ENCODE peak calls at places on chromosomes 4 and X, in seven cellular contexts. One of them, this sample, is unnamed.
A peak's percentile ranks its signal among the peaks of the same experiment; 100 is the strongest.

GRCh38 chrX:49844622-49845021 is 15.5 kb downstream of the PAGE4 start:
- DNase-seq in neuronal stem cell: no peak
- DNase-seq in H9: no peak
- DNase-seq in IMR-90: no peak
- DNase-seq in mesendoderm: no peak
- DNase-seq in trophoblast cell: no peak
- DNase-seq in H1: no peak
- DNase-seq in this sample: no peak

GRCh38 chrX:139543920-139544319 is 13.4 kb downstream of the F9 start:
- DNase-seq in neuronal stem cell: no peak
- DNase-seq in mesendoderm: no peak
- DNase-seq in IMR-90: no peak
- DNase-seq in trophoblast cell: no peak
- DNase-seq in H9: no peak
- DNase-seq in H1: no peak
- DNase-seq in this sample: no peak

GRCh38 chrX:84721416-84721815 is 219.2 kb upstream of the HDX start:
- DNase-seq in mesendoderm: no peak
- DNase-seq in H1: no peak
- DNase-seq in H9: no peak
- DNase-seq in trophoblast cell: no peak
- DNase-seq in neuronal stem cell: no peak
- DNase-seq in IMR-90: no peak
- DNase-seq in this sample: no peak

GRCh38 chrX:149837639-149838038 is 43.3 kb upstream of the MAGEA8 start:
- DNase-seq in H9: no peak
- DNase-seq in mesendoderm: no peak
- DNase-seq in neuronal stem cell: no peak
- DNase-seq in trophoblast cell: no peak
- DNase-seq in IMR-90: no peak
- DNase-seq in H1: no peak
- DNase-seq in this sample: no peak

GRCh38 chr4:161791796-161792556 is 371.8 kb downstream of the FSTL5 start:
- DNase-seq in trophoblast cell: no peak
- DNase-seq in IMR-90: no peak
- DNase-seq in H1: no peak
- DNase-seq in H9: no peak
- DNase-seq in neuronal stem cell: no peak
- DNase-seq in mesendoderm: no peak
- DNase-seq in this sample: no peak

GRCh38 chr4:47704693-47705325 is 133.1 kb downstream of the CORIN start:
- DNase-seq in neuronal stem cell: peak; percentile 42
- DNase-seq in trophoblast cell: peak; percentile 32
- DNase-seq in H1: no peak
- DNase-seq in IMR-90: peak; percentile 37
- DNase-seq in H9: peak; percentile 70
- DNase-seq in mesendoderm: peak; percentile 81
- DNase-seq in this sample: peak; percentile 59

GRCh38 chr4:166039822-166040221 is 166.8 kb downstream of the TLL1 start:
- DNase-seq in mesendoderm: no peak
- DNase-seq in trophoblast cell: no peak
- DNase-seq in H1: no peak
- DNase-seq in IMR-90: no peak
- DNase-seq in neuronal stem cell: no peak
- DNase-seq in H9: no peak
- DNase-seq in this sample: no peak

GRCh38 chrX:42603016-42603415 is 174.9 kb downstream of the PPP1R2C start:
- DNase-seq in H1: no peak
- DNase-seq in mesendoderm: no peak
- DNase-seq in H9: no peak
- DNase-seq in IMR-90: no peak
- DNase-seq in neuronal stem cell: no peak
- DNase-seq in trophoblast cell: no peak
- DNase-seq in this sample: no peak

GRCh38 chrX:1487401-1487800 is 34.7 kb upstream of the ASMTL start:
- DNase-seq in neuronal stem cell: no peak
- DNase-seq in IMR-90: no peak
- DNase-seq in trophoblast cell: no peak
- DNase-seq in H1: no peak
- DNase-seq in H9: no peak
- DNase-seq in mesendoderm: no peak
- DNase-seq in this sample: no peak

GRCh38 chr4:23333556-23333945 is 556.3 kb downstream of the PPARGC1A start:
- DNase-seq in H9: no peak
- DNase-seq in IMR-90: peak; percentile 6
- DNase-seq in H1: no peak
- DNase-seq in neuronal stem cell: no peak
- DNase-seq in mesendoderm: no peak
- DNase-seq in trophoblast cell: no peak
- DNase-seq in this sample: no peak

GRCh38 chr4:152896819-152897218 is 39.3 kb upstream of the FHDC1 start:
- DNase-seq in H1: no peak
- DNase-seq in neuronal stem cell: no peak
- DNase-seq in mesendoderm: no peak
- DNase-seq in trophoblast cell: no peak
- DNase-seq in IMR-90: peak; percentile 67
- DNase-seq in H9: no peak
- DNase-seq in this sample: peak; percentile 41

GRCh38 chr4:126023946-126024345 is 709.2 kb downstream of the FAT4 start:
- DNase-seq in trophoblast cell: peak; percentile 13
- DNase-seq in neuronal stem cell: no peak
- DNase-seq in mesendoderm: no peak
- DNase-seq in H9: no peak
- DNase-seq in IMR-90: peak; percentile 22
- DNase-seq in H1: no peak
- DNase-seq in this sample: no peak
- H4K8ac ChIP-seq in trophoblast cell: no peak overlapping the region
- H4K8ac ChIP-seq in neuronal stem cell: no peak overlapping the region
- H4K8ac ChIP-seq in mesendoderm: no peak overlapping the region
- H4K8ac ChIP-seq in H9: no peak overlapping the region
- H4K8ac ChIP-seq in IMR-90: peak overlapping the region; percentile 42
- H4K8ac ChIP-seq in H1: no peak overlapping the region
- H4K8ac ChIP-seq in this sample: no peak overlapping the region

GRCh38 chr4:124745988-124746801 is 33.7 kb upstream of the ANKRD50 start:
- DNase-seq in H1: no peak
- DNase-seq in H9: no peak
- DNase-seq in mesendoderm: no peak
- DNase-seq in IMR-90: peak; percentile 4
- DNase-seq in neuronal stem cell: no peak
- DNase-seq in trophoblast cell: peak; percentile 68
- DNase-seq in this sample: peak; percentile 10
- H4K8ac ChIP-seq in H1: no peak overlapping the region
- H4K8ac ChIP-seq in H9: no peak overlapping the region
- H4K8ac ChIP-seq in mesendoderm: no peak overlapping the region
- H4K8ac ChIP-seq in IMR-90: no peak overlapping the region
- H4K8ac ChIP-seq in neuronal stem cell: no peak overlapping the region
- H4K8ac ChIP-seq in trophoblast cell: no peak overlapping the region
- H4K8ac ChIP-seq in this sample: no peak overlapping the region

GRCh38 chr4:147790412-147790811 is 58.5 kb downstream of the ARHGAP10 start:
- DNase-seq in trophoblast cell: peak; percentile 62
- DNase-seq in H1: no peak
- DNase-seq in mesendoderm: no peak
- DNase-seq in neuronal stem cell: no peak
- DNase-seq in IMR-90: no peak
- DNase-seq in H9: no peak
- DNase-seq in this sample: no peak
- H4K8ac ChIP-seq in trophoblast cell: no peak overlapping the region
- H4K8ac ChIP-seq in H1: no peak overlapping the region
- H4K8ac ChIP-seq in mesendoderm: no peak overlapping the region
- H4K8ac ChIP-seq in neuronal stem cell: no peak overlapping the region
- H4K8ac ChIP-seq in IMR-90: no peak overlapping the region
- H4K8ac ChIP-seq in H9: no peak overlapping the region
- H4K8ac ChIP-seq in this sample: no peak overlapping the region

GRCh38 chrX:70033348-70033747 is 16.4 kb downstream of the AWAT2 start:
- DNase-seq in IMR-90: peak; percentile 21
- DNase-seq in H1: peak; percentile 69
- DNase-seq in H9: peak; percentile 73
- DNase-seq in neuronal stem cell: no peak
- DNase-seq in trophoblast cell: peak; percentile 34
- DNase-seq in mesendoderm: peak; percentile 62
- DNase-seq in this sample: peak; percentile 2

GRCh38 chrX:70034646-70035045 is 15.1 kb downstream of the AWAT2 start:
- DNase-seq in neuronal stem cell: no peak
- DNase-seq in H9: no peak
- DNase-seq in trophoblast cell: no peak
- DNase-seq in IMR-90: no peak
- DNase-seq in mesendoderm: no peak
- DNase-seq in H1: no peak
- DNase-seq in this sample: no peak

GRCh38 chrX:70030242-70030823 is 19.4 kb downstream of the AWAT2 start:
- DNase-seq in H1: peak; percentile 60
- DNase-seq in IMR-90: peak; percentile 49
- DNase-seq in H9: peak; percentile 56
- DNase-seq in trophoblast cell: peak; percentile 61
- DNase-seq in neuronal stem cell: peak; percentile 44
- DNase-seq in mesendoderm: peak; percentile 74
- DNase-seq in this sample: peak; percentile 29

GRCh38 chrX:70029790-70030189 is 19.9 kb downstream of the AWAT2 start:
- DNase-seq in trophoblast cell: no peak
- DNase-seq in mesendoderm: peak; percentile 38
- DNase-seq in neuronal stem cell: no peak
- DNase-seq in IMR-90: no peak
- DNase-seq in H1: no peak
- DNase-seq in H9: no peak
- DNase-seq in this sample: no peak

GRCh38 chrX:70032797-70033196 is 16.9 kb downstream of the AWAT2 start:
- DNase-seq in IMR-90: no peak
- DNase-seq in mesendoderm: no peak
- DNase-seq in H1: no peak
- DNase-seq in H9: no peak
- DNase-seq in neuronal stem cell: no peak
- DNase-seq in trophoblast cell: no peak
- DNase-seq in this sample: no peak
- H4K8ac ChIP-seq in IMR-90: no peak overlapping the region
- H4K8ac ChIP-seq in mesendoderm: no peak overlapping the region
- H4K8ac ChIP-seq in H1: no peak overlapping the region
- H4K8ac ChIP-seq in H9: no peak overlapping the region
- H4K8ac ChIP-seq in neuronal stem cell: no peak overlapping the region
- H4K8ac ChIP-seq in trophoblast cell: no peak overlapping the region
- H4K8ac ChIP-seq in this sample: no peak overlapping the region

GRCh38 chr4:77600521-77601451 is 4.8 kb upstream of the CXCL13 start:
- DNase-seq in IMR-90: peak; percentile 29
- DNase-seq in H1: no peak
- DNase-seq in neuronal stem cell: peak; percentile 18
- DNase-seq in H9: peak; percentile 44
- DNase-seq in trophoblast cell: peak; percentile 67
- DNase-seq in mesendoderm: peak; percentile 59
- DNase-seq in this sample: peak; percentile 32
- H4K8ac ChIP-seq in IMR-90: no peak overlapping the region
- H4K8ac ChIP-seq in H1: no peak overlapping the region
- H4K8ac ChIP-seq in neuronal stem cell: no peak overlapping the region
- H4K8ac ChIP-seq in H9: no peak overlapping the region
- H4K8ac ChIP-seq in trophoblast cell: no peak overlapping the region
- H4K8ac ChIP-seq in mesendoderm: no peak overlapping the region
- H4K8ac ChIP-seq in this sample: no peak overlapping the region

DNA sequence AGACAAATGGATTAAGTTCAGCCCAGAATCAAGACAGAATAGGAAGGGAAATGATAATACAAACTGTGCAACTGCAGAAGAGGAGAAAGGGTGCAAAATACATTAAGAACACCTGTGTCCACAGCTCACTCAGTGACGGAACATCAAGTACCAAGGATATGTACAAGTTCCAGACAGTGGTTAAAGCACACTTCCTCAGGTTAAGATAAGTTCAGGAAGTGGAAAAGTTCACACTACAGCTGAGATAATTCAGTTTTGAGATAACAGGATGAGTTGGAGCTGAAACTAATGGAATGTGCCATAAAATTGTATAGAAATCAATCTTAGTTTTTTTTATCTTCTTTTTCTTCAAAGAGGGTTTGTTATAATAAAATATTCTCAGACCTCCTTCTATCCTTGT is 419.4 kb downstream of the KCNIP4 start:
- DNase-seq in H1: no peak
- DNase-seq in IMR-90: no peak
- DNase-seq in H9: no peak
- DNase-seq in neuronal stem cell: no peak
- DNase-seq in mesendoderm: no peak
- DNase-seq in trophoblast cell: no peak
- DNase-seq in this sample: no peak
- H4K8ac ChIP-seq in H1: no peak overlapping the region
- H4K8ac ChIP-seq in IMR-90: no peak overlapping the region
- H4K8ac ChIP-seq in H9: no peak overlapping the region
- H4K8ac ChIP-seq in neuronal stem cell: no peak overlapping the region
- H4K8ac ChIP-seq in mesendoderm: no peak overlapping the region
- H4K8ac ChIP-seq in trophoblast cell: no peak overlapping the region
- H4K8ac ChIP-seq in this sample: no peak overlapping the region

GRCh38 chrX:9392445-9392844 is 72.4 kb upstream of the TBL1X start:
- DNase-seq in H1: no peak
- DNase-seq in H9: no peak
- DNase-seq in mesendoderm: no peak
- DNase-seq in trophoblast cell: no peak
- DNase-seq in neuronal stem cell: no peak
- DNase-seq in IMR-90: peak; percentile 58
- DNase-seq in this sample: no peak

GRCh38 chrX:9393571-9393970 is 71.3 kb upstream of the TBL1X start:
- DNase-seq in IMR-90: no peak
- DNase-seq in mesendoderm: no peak
- DNase-seq in trophoblast cell: no peak
- DNase-seq in H1: no peak
- DNase-seq in neuronal stem cell: no peak
- DNase-seq in H9: no peak
- DNase-seq in this sample: no peak

GRCh38 chrX:9394212-9394611 is 70.6 kb upstream of the TBL1X start:
- DNase-seq in H1: no peak
- DNase-seq in trophoblast cell: no peak
- DNase-seq in neuronal stem cell: no peak
- DNase-seq in mesendoderm: no peak
- DNase-seq in IMR-90: no peak
- DNase-seq in H9: no peak
- DNase-seq in this sample: no peak

DNA sequence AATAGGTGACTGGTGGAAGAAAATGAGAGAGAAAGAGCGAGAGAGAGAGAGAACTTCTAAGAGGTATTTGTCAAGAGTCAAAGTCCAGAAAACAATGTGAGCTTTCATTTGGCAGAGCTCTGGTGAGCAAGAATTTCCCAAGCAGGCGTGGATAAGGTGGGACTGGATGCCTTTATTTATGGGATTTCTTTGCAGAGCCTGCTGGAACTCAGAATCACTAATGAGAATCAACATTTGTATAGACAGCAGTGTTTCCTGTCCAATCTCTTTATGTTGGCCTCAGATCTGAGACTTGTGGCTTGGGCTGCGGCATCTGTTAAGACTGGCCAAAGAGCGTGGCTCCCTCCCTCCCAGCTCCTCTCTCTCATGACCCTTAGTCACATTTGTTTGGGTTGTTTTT is 67.9 kb upstream of the TBL1X start:
- DNase-seq in H9: no peak
- DNase-seq in mesendoderm: no peak
- DNase-seq in neuronal stem cell: peak; percentile 4
- DNase-seq in trophoblast cell: no peak
- DNase-seq in IMR-90: no peak
- DNase-seq in H1: no peak
- DNase-seq in this sample: peak; percentile 65
- H4K8ac ChIP-seq in H9: no peak overlapping the region
- H4K8ac ChIP-seq in mesendoderm: no peak overlapping the region
- H4K8ac ChIP-seq in neuronal stem cell: no peak overlapping the region
- H4K8ac ChIP-seq in trophoblast cell: no peak overlapping the region
- H4K8ac ChIP-seq in IMR-90: no peak overlapping the region
- H4K8ac ChIP-seq in H1: no peak overlapping the region
- H4K8ac ChIP-seq in this sample: no peak overlapping the region

DNA sequence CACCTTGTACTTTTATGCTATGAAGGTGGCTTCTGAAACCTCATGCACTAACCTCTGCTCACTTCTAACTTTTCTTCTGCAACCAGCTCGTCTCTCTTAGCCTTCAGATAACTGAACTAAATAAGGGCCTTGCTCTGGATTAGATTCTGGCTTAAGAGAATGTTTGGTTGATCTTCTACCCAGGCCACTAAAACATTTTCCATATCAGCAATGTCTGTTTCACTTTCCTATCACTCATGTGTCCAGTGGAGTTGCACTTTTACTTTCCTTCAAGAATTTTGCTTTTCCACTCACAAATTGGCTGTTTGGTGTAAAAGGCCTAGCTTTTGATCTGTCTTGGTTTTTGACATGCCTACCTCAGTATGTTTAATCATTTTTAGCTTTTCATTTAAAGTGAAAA is 105.8 kb downstream of the KCTD8 start:
- DNase-seq in H9: no peak
- DNase-seq in IMR-90: no peak
- DNase-seq in trophoblast cell: no peak
- DNase-seq in H1: no peak
- DNase-seq in neuronal stem cell: no peak
- DNase-seq in mesendoderm: no peak
- DNase-seq in this sample: no peak
- H4K8ac ChIP-seq in H9: no peak overlapping the region
- H4K8ac ChIP-seq in IMR-90: no peak overlapping the region
- H4K8ac ChIP-seq in trophoblast cell: no peak overlapping the region
- H4K8ac ChIP-seq in H1: no peak overlapping the region
- H4K8ac ChIP-seq in neuronal stem cell: no peak overlapping the region
- H4K8ac ChIP-seq in mesendoderm: no peak overlapping the region
- H4K8ac ChIP-seq in this sample: no peak overlapping the region